ENCODE peak calls at places on chromosome 13, in five cellular contexts. One of them, this sample, is unnamed.
A peak's percentile ranks its signal among the peaks of the same experiment; 100 is the strongest.

GRCh38 chr13:45356966-45357689 is 16.1 kb upstream of the TPT1 start:
- DNase-seq in hepatocyte: no peak
- DNase-seq in SK-N-SH: no peak
- DNase-seq in neural progenitor cell: no peak
- DNase-seq in PC-3: no peak
- DNase-seq in this sample: no peak

GRCh38 chr13:102045713-102046112 is 356.1 kb downstream of the FGF14 start:
- DNase-seq in SK-N-SH: no peak
- DNase-seq in neural progenitor cell: peak; percentile 54
- DNase-seq in PC-3: no peak
- DNase-seq in hepatocyte: no peak
- DNase-seq in this sample: no peak

GRCh38 chr13:20498129-20498528 is 27.5 kb downstream of the CRYL1 start:
- DNase-seq in neural progenitor cell: no peak
- DNase-seq in hepatocyte: no peak
- DNase-seq in SK-N-SH: no peak
- DNase-seq in PC-3: no peak
- DNase-seq in this sample: no peak

GRCh38 chr13:40549500-40550094 is 116.8 kb downstream of the FOXO1 start:
- DNase-seq in hepatocyte: no peak
- DNase-seq in SK-N-SH: no peak
- DNase-seq in PC-3: no peak
- DNase-seq in neural progenitor cell: no peak
- DNase-seq in this sample: peak; percentile 38

GRCh38 chr13:101916108-101916757 is 463.8 kb downstream of the ITGBL1 start:
- DNase-seq in SK-N-SH: peak; percentile 87
- DNase-seq in PC-3: no peak
- DNase-seq in neural progenitor cell: peak; percentile 84
- DNase-seq in hepatocyte: peak; percentile 43
- DNase-seq in this sample: peak; percentile 37

GRCh38 chr13:57629391-57629804 is 2.1 kb upstream of the PCDH17 start:
- DNase-seq in PC-3: no peak
- DNase-seq in SK-N-SH: peak; percentile 32
- DNase-seq in neural progenitor cell: no peak
- DNase-seq in hepatocyte: peak; percentile 34
- DNase-seq in this sample: peak; percentile 14

GRCh38 chr13:110294624-110295023 is 12.3 kb downstream of the COL4A1 start:
- DNase-seq in PC-3: no peak
- DNase-seq in SK-N-SH: no peak
- DNase-seq in hepatocyte: no peak
- DNase-seq in neural progenitor cell: no peak
- DNase-seq in this sample: no peak

GRCh38 chr13:102699419-102699961 is 4.6 kb upstream of the METTL21C start:
- DNase-seq in SK-N-SH: no peak
- DNase-seq in PC-3: no peak
- DNase-seq in hepatocyte: no peak
- DNase-seq in neural progenitor cell: no peak
- DNase-seq in this sample: no peak

GRCh38 chr13:85896516-85897450 is 97.6 kb upstream of the SLITRK6 start:
- DNase-seq in hepatocyte: no peak
- DNase-seq in SK-N-SH: peak; percentile 21
- DNase-seq in PC-3: peak; percentile 34
- DNase-seq in neural progenitor cell: peak; percentile 3
- DNase-seq in this sample: peak; percentile 0

GRCh38 chr13:48571121-48571901 is 38.4 kb upstream of the RCBTB2 start:
- DNase-seq in hepatocyte: peak; percentile 38
- DNase-seq in SK-N-SH: no peak
- DNase-seq in neural progenitor cell: no peak
- DNase-seq in PC-3: no peak
- DNase-seq in this sample: peak; percentile 72

GRCh38 chr13:48575014-48575413 is 42.1 kb upstream of the RCBTB2 start:
- DNase-seq in SK-N-SH: no peak
- DNase-seq in hepatocyte: no peak
- DNase-seq in neural progenitor cell: no peak
- DNase-seq in PC-3: no peak
- DNase-seq in this sample: no peak

GRCh38 chr13:48570225-48570828 is 37.4 kb upstream of the RCBTB2 start:
- DNase-seq in hepatocyte: no peak
- DNase-seq in neural progenitor cell: no peak
- DNase-seq in PC-3: no peak
- DNase-seq in SK-N-SH: no peak
- DNase-seq in this sample: no peak

GRCh38 chr13:48574036-48574796 is 41.3 kb upstream of the RCBTB2 start:
- DNase-seq in neural progenitor cell: no peak
- DNase-seq in SK-N-SH: no peak
- DNase-seq in hepatocyte: no peak
- DNase-seq in PC-3: no peak
- DNase-seq in this sample: no peak

GRCh38 chr13:48573213-48573612 is 40.3 kb upstream of the RCBTB2 start:
- DNase-seq in hepatocyte: no peak
- DNase-seq in SK-N-SH: no peak
- DNase-seq in PC-3: no peak
- DNase-seq in neural progenitor cell: no peak
- DNase-seq in this sample: no peak
- H3K27me3 ChIP-seq in hepatocyte: no peaks in the 10 kb centered on the region
- H3K27me3 ChIP-seq in SK-N-SH: no peaks in the 10 kb centered on the region
- H3K27me3 ChIP-seq in PC-3: no peaks in the 10 kb centered on the region
- H3K27me3 ChIP-seq in neural progenitor cell: no peaks in the 10 kb centered on the region
- H3K27me3 ChIP-seq in this sample: no peaks in the 10 kb centered on the region

GRCh38 chr13:105139048-105139379 is 1396.4 kb downstream of the EFNB2 start:
- DNase-seq in PC-3: no peak
- DNase-seq in neural progenitor cell: no peak
- DNase-seq in SK-N-SH: no peak
- DNase-seq in hepatocyte: no peak
- DNase-seq in this sample: no peak
- H3K4me3 ChIP-seq in PC-3: no peak overlapping the region
- H3K4me3 ChIP-seq in neural progenitor cell: no peak overlapping the region
- H3K4me3 ChIP-seq in SK-N-SH: no peak overlapping the region
- H3K4me3 ChIP-seq in hepatocyte: no peak overlapping the region
- H3K4me3 ChIP-seq in this sample: no peak overlapping the region

DNA sequence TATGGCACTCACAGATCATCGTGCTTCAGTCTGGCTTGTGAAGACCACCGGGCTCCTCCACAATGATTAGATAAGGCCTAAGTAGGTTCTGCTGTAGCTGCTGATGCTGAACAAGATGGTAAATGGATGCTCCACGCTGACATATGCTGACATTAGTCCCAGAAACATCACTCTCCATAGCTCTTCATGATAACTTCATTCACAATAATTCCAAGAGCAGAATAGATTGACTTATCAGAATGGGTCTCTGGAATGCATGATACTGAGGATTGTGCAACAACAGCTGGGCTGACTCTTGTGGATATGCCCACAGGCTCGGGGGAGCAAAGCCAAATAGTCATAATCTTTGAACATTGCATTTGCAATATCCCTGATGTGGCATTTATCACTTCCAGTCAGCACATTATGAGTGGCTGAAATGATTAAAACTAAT is 63.8 kb upstream of the RXFP2 start:
- DNase-seq in neural progenitor cell: no peak
- DNase-seq in hepatocyte: no peak
- DNase-seq in SK-N-SH: peak; percentile 62
- DNase-seq in PC-3: no peak
- DNase-seq in this sample: peak; percentile 67
- TF ChIP-seq EZH2phosphoT487 in neural progenitor cell: no peak
- TF ChIP-seq EZH2phosphoT487 in hepatocyte: no peak
- TF ChIP-seq EZH2phosphoT487 in SK-N-SH: no peak
- TF ChIP-seq EZH2phosphoT487 in PC-3: no peak
- TF ChIP-seq EZH2phosphoT487 in this sample: no peak

DNA sequence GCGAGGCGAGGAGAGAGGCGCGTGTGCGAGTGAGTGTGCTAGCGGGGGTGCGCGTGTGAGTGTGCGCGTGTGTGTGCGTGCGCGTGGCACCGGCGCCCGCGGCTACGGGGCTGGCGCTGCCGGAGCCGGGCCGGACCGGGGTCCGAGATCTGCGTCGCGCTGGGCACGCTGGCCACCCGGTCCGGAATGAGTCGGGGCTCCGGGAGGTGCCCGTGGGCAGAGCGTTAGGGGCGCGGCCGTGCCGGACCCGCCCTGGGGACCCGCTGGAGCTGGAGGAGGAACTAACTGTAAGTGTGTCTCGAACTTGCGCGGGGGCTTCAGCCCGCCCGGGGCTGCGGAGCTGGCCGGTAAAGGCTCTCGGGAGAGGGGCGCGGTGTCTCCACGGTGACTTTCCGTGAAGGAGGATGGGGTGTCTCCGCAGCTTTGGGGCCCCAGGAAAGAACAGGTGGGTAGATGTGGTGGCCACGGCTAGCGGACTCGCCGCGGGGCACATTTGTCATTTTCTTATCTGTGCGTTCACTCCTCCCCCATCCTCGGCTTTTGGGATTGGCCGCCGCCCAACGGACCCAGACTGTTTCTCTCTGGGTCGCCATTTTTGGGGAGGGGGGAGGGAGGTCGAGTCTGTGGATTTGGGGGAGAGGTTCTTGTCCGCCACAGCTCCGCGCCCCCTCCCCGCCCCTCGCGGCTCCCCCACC is 10.1 kb upstream of the SOX1 start:
- DNase-seq in hepatocyte: no peak
- DNase-seq in neural progenitor cell: peak; percentile 34
- DNase-seq in SK-N-SH: peak; percentile 40
- DNase-seq in PC-3: no peak
- DNase-seq in this sample: no peak
- H3K27me3 ChIP-seq in hepatocyte: peaks cover 100% of the 10 kb centered on the region
- H3K27me3 ChIP-seq in neural progenitor cell: peaks cover 100% of the 10 kb centered on the region
- H3K27me3 ChIP-seq in SK-N-SH: peaks cover 97% of the 10 kb centered on the region
- H3K27me3 ChIP-seq in PC-3: peaks cover 29% of the 10 kb centered on the region
- H3K27me3 ChIP-seq in this sample: peaks cover 86% of the 10 kb centered on the region

GRCh38 chr13:25796474-25796873 is 255.3 kb downstream of the SHISA2 start:
- DNase-seq in neural progenitor cell: no peak
- DNase-seq in SK-N-SH: no peak
- DNase-seq in hepatocyte: no peak
- DNase-seq in PC-3: peak; percentile 39
- DNase-seq in this sample: no peak
- H3K4me3 ChIP-seq in neural progenitor cell: no peak overlapping the region
- H3K4me3 ChIP-seq in SK-N-SH: no peak overlapping the region
- H3K4me3 ChIP-seq in hepatocyte: no peak overlapping the region
- H3K4me3 ChIP-seq in PC-3: no peak overlapping the region
- H3K4me3 ChIP-seq in this sample: no peak overlapping the region

DNA sequence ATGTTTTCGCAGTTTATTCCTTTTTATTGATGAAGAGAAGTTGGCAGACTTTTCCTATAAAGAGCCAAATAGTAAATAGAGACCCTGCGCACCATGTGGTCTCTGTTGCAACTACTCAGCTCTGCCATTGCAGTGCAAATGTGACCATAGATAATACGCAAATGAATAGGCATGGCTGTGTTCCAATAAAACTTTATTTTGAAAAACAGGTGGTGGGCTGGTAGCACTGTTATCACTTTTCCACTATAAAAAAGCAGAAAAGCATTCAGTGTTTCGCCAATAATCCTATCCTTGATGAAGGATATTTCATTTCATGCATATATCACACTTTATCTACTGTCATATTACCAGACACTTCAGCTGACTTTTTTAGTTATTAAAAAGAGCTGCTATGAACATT is 95.0 kb downstream of the DNAJC3 start:
- DNase-seq in neural progenitor cell: no peak
- DNase-seq in SK-N-SH: no peak
- DNase-seq in hepatocyte: no peak
- DNase-seq in PC-3: no peak
- DNase-seq in this sample: no peak
- TF ChIP-seq EZH2phosphoT487 in neural progenitor cell: no peak
- TF ChIP-seq EZH2phosphoT487 in SK-N-SH: no peak
- TF ChIP-seq EZH2phosphoT487 in hepatocyte: no peak
- TF ChIP-seq EZH2phosphoT487 in PC-3: no peak
- TF ChIP-seq EZH2phosphoT487 in this sample: no peak

DNA sequence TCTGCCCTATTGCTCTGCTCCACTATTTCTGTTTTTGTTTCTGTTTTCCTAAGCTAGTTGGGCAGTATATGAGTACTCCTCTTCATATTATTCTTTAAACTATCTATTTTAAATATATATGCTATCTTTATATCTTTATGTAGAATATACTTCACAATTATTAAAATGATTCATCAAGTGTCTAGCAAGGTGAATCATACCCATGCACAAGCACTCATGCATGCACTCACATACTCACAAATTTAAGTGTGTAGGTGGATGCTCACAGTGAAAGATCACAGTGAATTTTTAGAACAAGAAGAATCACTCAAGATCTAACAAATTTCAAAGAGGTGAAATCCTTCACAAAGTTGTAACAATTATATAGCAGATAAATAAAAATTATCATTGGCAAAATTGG is 435.6 kb upstream of the SLITRK5 start:
- DNase-seq in SK-N-SH: no peak
- DNase-seq in hepatocyte: no peak
- DNase-seq in neural progenitor cell: no peak
- DNase-seq in PC-3: peak; percentile 36
- DNase-seq in this sample: peak; percentile 31
- H3K27me3 ChIP-seq in SK-N-SH: no peaks in the 10 kb centered on the region
- H3K27me3 ChIP-seq in hepatocyte: no peaks in the 10 kb centered on the region
- H3K27me3 ChIP-seq in neural progenitor cell: no peaks in the 10 kb centered on the region
- H3K27me3 ChIP-seq in PC-3: no peaks in the 10 kb centered on the region
- H3K27me3 ChIP-seq in this sample: peaks cover 4% of the 10 kb centered on the region

GRCh38 chr13:75423383-75423782 is 58.6 kb downstream of the TBC1D4 start:
- DNase-seq in neural progenitor cell: no peak
- DNase-seq in hepatocyte: no peak
- DNase-seq in SK-N-SH: no peak
- DNase-seq in PC-3: no peak
- DNase-seq in this sample: no peak

GRCh38 chr13:75421133-75421532 is 60.8 kb downstream of the TBC1D4 start:
- DNase-seq in hepatocyte: no peak
- DNase-seq in PC-3: no peak
- DNase-seq in SK-N-SH: no peak
- DNase-seq in neural progenitor cell: no peak
- DNase-seq in this sample: no peak

GRCh38 chr13:75419656-75420055 is 62.3 kb downstream of the TBC1D4 start:
- DNase-seq in PC-3: no peak
- DNase-seq in SK-N-SH: no peak
- DNase-seq in neural progenitor cell: no peak
- DNase-seq in hepatocyte: no peak
- DNase-seq in this sample: no peak

GRCh38 chr13:75423946-75424345 is 58.0 kb downstream of the TBC1D4 start:
- DNase-seq in neural progenitor cell: no peak
- DNase-seq in SK-N-SH: no peak
- DNase-seq in hepatocyte: no peak
- DNase-seq in PC-3: no peak
- DNase-seq in this sample: no peak

GRCh38 chr13:75421987-75422386 is 60.0 kb downstream of the TBC1D4 start:
- DNase-seq in hepatocyte: no peak
- DNase-seq in SK-N-SH: no peak
- DNase-seq in neural progenitor cell: no peak
- DNase-seq in PC-3: no peak
- DNase-seq in this sample: peak; percentile 14
- H3K4me3 ChIP-seq in hepatocyte: no peak overlapping the region
- H3K4me3 ChIP-seq in SK-N-SH: no peak overlapping the region
- H3K4me3 ChIP-seq in neural progenitor cell: no peak overlapping the region
- H3K4me3 ChIP-seq in PC-3: no peak overlapping the region
- H3K4me3 ChIP-seq in this sample: no peak overlapping the region